ENCODE peak calls at places on chromosome 13, in nine cellular contexts. One of them, this sample, is unnamed.

GRCh38 chr13:47897411-47898050 is 103.5 kb downstream of the SUCLA2 start:
- DNase-seq in cardiac muscle cell: no peak
- DNase-seq in A549: no peak
- DNase-seq in fibroblast of the aortic adventitia: peak
- DNase-seq in testis: no peak
- DNase-seq in breast epithelium: no peak
- DNase-seq in astrocyte of the spinal cord: peak
- DNase-seq in tibial nerve: no peak
- DNase-seq in pancreas: no peak
- DNase-seq in this sample: peak

GRCh38 chr13:40306817-40307216 is 359.6 kb downstream of the FOXO1 start:
- DNase-seq in cardiac muscle cell: no peak
- DNase-seq in A549: no peak
- DNase-seq in fibroblast of the aortic adventitia: no peak
- DNase-seq in testis: no peak
- DNase-seq in breast epithelium: no peak
- DNase-seq in astrocyte of the spinal cord: no peak
- DNase-seq in tibial nerve: no peak
- DNase-seq in pancreas: no peak
- DNase-seq in this sample: no peak

GRCh38 chr13:95485045-95485517 is 67.4 kb upstream of the CLDN10 start:
- DNase-seq in cardiac muscle cell: no peak
- DNase-seq in A549: peak
- DNase-seq in fibroblast of the aortic adventitia: no peak
- DNase-seq in testis: no peak
- DNase-seq in breast epithelium: no peak
- DNase-seq in astrocyte of the spinal cord: peak
- DNase-seq in tibial nerve: no peak
- DNase-seq in pancreas: no peak
- DNase-seq in this sample: peak

GRCh38 chr13:81929988-81930387 is 1589.1 kb upstream of the SPRY2 start:
- DNase-seq in cardiac muscle cell: peak
- DNase-seq in A549: peak
- DNase-seq in fibroblast of the aortic adventitia: no peak
- DNase-seq in testis: no peak
- DNase-seq in breast epithelium: no peak
- DNase-seq in astrocyte of the spinal cord: peak
- DNase-seq in tibial nerve: no peak
- DNase-seq in pancreas: no peak
- DNase-seq in this sample: peak

GRCh38 chr13:94455414-94455813 is 24.1 kb downstream of the DCT start:
- DNase-seq in cardiac muscle cell: no peak
- DNase-seq in A549: no peak
- DNase-seq in fibroblast of the aortic adventitia: no peak
- DNase-seq in testis: no peak
- DNase-seq in breast epithelium: no peak
- DNase-seq in astrocyte of the spinal cord: no peak
- DNase-seq in tibial nerve: no peak
- DNase-seq in pancreas: no peak
- DNase-seq in this sample: no peak

GRCh38 chr13:22915442-22916082 is 265.2 kb upstream of the SGCG start:
- DNase-seq in cardiac muscle cell: peak
- DNase-seq in A549: peak
- DNase-seq in fibroblast of the aortic adventitia: peak
- DNase-seq in testis: peak
- DNase-seq in breast epithelium: no peak
- DNase-seq in astrocyte of the spinal cord: peak
- DNase-seq in tibial nerve: no peak
- DNase-seq in pancreas: peak
- DNase-seq in this sample: peak

GRCh38 chr13:102777716-102778115 is 4.1 kb upstream of the TEX30 start:
- DNase-seq in cardiac muscle cell: no peak
- DNase-seq in A549: no peak
- DNase-seq in fibroblast of the aortic adventitia: no peak
- DNase-seq in testis: no peak
- DNase-seq in breast epithelium: no peak
- DNase-seq in astrocyte of the spinal cord: no peak
- DNase-seq in tibial nerve: no peak
- DNase-seq in pancreas: no peak
- DNase-seq in this sample: no peak

GRCh38 chr13:19158526-19158925 is 23.1 kb downstream of the TUBA3C start:
- DNase-seq in cardiac muscle cell: no peak
- DNase-seq in A549: no peak
- DNase-seq in fibroblast of the aortic adventitia: no peak
- DNase-seq in testis: no peak
- DNase-seq in breast epithelium: no peak
- DNase-seq in astrocyte of the spinal cord: no peak
- DNase-seq in tibial nerve: no peak
- DNase-seq in pancreas: no peak
- DNase-seq in this sample: no peak

GRCh38 chr13:47372742-47373141 is 475.9 kb upstream of the HTR2A start:
- DNase-seq in cardiac muscle cell: no peak
- DNase-seq in A549: no peak
- DNase-seq in fibroblast of the aortic adventitia: peak
- DNase-seq in testis: no peak
- DNase-seq in breast epithelium: no peak
- DNase-seq in astrocyte of the spinal cord: peak
- DNase-seq in tibial nerve: no peak
- DNase-seq in pancreas: no peak
- DNase-seq in this sample: no peak

GRCh38 chr13:48319458-48320395 is 16.2 kb downstream of the RB1 start:
- DNase-seq in cardiac muscle cell: no peak
- DNase-seq in A549: no peak
- DNase-seq in fibroblast of the aortic adventitia: no peak
- DNase-seq in testis: no peak
- DNase-seq in breast epithelium: no peak
- DNase-seq in astrocyte of the spinal cord: no peak
- DNase-seq in tibial nerve: no peak
- DNase-seq in pancreas: no peak
- DNase-seq in this sample: no peak

GRCh38 chr13:27583645-27584044 is 36.7 kb downstream of the LNX2 start:
- DNase-seq in cardiac muscle cell: no peak
- DNase-seq in A549: no peak
- DNase-seq in fibroblast of the aortic adventitia: peak
- DNase-seq in testis: no peak
- DNase-seq in breast epithelium: no peak
- DNase-seq in astrocyte of the spinal cord: peak
- DNase-seq in tibial nerve: no peak
- DNase-seq in pancreas: no peak
- DNase-seq in this sample: no peak

DNA sequence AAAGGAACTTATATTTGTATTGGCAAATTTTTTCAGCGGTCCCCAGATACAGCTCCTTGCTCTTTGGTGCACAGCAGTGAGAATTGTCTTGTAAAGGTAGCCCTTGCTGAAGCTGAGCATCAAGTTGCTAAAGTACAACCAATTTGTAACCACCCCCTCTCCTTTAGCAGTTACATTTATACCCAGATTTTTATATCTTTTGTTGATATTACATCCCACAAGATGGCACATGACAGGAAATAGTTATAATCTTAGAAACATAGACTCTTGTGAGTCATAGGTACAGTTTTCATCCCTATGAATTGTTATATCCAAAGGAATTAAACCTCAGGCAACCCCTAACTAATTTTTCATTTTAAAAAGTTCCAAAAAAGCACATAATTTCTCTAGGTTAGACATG is 523.0 kb upstream of the SLITRK1 start:
- DNase-seq in cardiac muscle cell: no peak
- DNase-seq in A549: no peak
- DNase-seq in fibroblast of the aortic adventitia: peak
- DNase-seq in testis: no peak
- DNase-seq in breast epithelium: no peak
- DNase-seq in astrocyte of the spinal cord: peak
- DNase-seq in tibial nerve: no peak
- DNase-seq in pancreas: no peak
- DNase-seq in this sample: no peak
- TF ChIP-seq CTCF in cardiac muscle cell: no peak
- TF ChIP-seq CTCF in A549: no peak
- TF ChIP-seq CTCF in fibroblast of the aortic adventitia: no peak
- TF ChIP-seq CTCF in testis: no peak
- TF ChIP-seq CTCF in breast epithelium: no peak
- TF ChIP-seq CTCF in astrocyte of the spinal cord: no peak
- TF ChIP-seq CTCF in tibial nerve: no peak
- TF ChIP-seq CTCF in pancreas: no peak
- TF ChIP-seq CTCF in this sample: no peak

DNA sequence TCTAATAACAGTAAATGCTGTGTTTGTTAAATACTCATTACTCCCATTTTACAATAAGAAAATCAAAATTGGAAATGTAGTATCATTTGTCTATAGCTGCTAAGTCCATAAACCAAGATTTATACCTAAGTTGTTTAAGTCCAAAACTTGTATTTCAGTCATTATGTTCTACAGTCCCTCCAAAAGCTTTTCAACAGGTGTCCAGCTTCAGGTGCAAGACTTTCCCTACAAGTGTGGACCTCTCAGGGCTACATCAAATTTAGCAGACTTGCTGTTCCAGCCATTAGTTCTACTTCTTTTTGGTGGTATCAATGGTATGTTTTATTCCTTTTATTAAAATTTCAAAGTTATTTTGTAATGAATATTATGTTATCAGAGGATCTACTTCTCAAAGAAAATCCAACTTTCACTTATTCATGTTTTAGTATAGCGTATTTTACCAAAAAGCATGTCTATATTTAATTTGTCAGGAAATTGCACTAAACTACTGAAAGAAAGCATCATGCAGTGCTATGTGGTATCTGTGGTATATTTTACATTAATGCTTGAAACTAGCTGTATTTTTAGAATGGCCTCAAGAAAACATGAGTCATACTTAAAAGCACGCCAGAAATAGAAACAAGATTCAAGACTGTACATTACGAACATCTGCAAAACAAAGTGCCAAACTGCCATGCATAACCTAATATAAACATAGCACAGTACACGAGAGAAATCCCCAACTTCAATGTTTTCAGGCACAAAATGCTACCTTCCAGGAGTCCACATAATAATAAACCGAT is 44.5 kb downstream of the VWA8 start:
- DNase-seq in cardiac muscle cell: peak
- DNase-seq in A549: no peak
- DNase-seq in fibroblast of the aortic adventitia: peak
- DNase-seq in testis: no peak
- DNase-seq in breast epithelium: no peak
- DNase-seq in astrocyte of the spinal cord: peak
- DNase-seq in tibial nerve: no peak
- DNase-seq in pancreas: no peak
- DNase-seq in this sample: peak
- H3K4me3 ChIP-seq in cardiac muscle cell: no peak
- H3K4me3 ChIP-seq in A549: no peak
- H3K4me3 ChIP-seq in fibroblast of the aortic adventitia: peak
- H3K4me3 ChIP-seq in testis: no peak
- H3K4me3 ChIP-seq in breast epithelium: no peak
- H3K4me3 ChIP-seq in astrocyte of the spinal cord: no peak
- H3K4me3 ChIP-seq in tibial nerve: no peak
- H3K4me3 ChIP-seq in pancreas: no peak
- H3K4me3 ChIP-seq in this sample: no peak

DNA sequence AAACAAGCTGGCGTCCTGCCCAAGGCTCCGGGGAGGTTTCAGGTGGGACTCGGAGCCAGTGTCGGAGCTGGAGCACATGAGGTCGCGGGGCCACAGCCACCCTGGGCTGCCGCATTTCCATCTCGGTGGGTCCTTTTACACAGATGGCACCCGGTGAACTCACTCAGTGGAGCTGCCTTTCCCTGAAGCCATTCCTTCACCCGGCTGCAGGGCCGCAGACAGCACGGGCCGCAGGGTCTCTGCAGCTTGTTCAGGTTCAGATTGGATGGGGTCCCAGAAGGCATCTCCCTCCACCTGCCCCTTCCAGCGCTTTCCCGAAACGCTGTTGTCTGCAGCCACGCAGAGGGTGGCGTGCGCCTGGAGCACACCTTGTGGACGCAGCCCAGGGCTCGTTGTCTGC is 17.9 kb downstream of the MCF2L start:
- DNase-seq in cardiac muscle cell: no peak
- DNase-seq in A549: no peak
- DNase-seq in fibroblast of the aortic adventitia: no peak
- DNase-seq in testis: no peak
- DNase-seq in breast epithelium: no peak
- DNase-seq in astrocyte of the spinal cord: no peak
- DNase-seq in tibial nerve: no peak
- DNase-seq in pancreas: no peak
- DNase-seq in this sample: no peak
- TF ChIP-seq CTCF in cardiac muscle cell: no peak
- TF ChIP-seq CTCF in A549: no peak
- TF ChIP-seq CTCF in fibroblast of the aortic adventitia: no peak
- TF ChIP-seq CTCF in testis: no peak
- TF ChIP-seq CTCF in breast epithelium: no peak
- TF ChIP-seq CTCF in astrocyte of the spinal cord: no peak
- TF ChIP-seq CTCF in tibial nerve: no peak
- TF ChIP-seq CTCF in pancreas: no peak
- TF ChIP-seq CTCF in this sample: no peak

GRCh38 chr13:32031815-32032345 is 306 bp downstream of the FRY start:
- DNase-seq in cardiac muscle cell: no peak
- DNase-seq in A549: no peak
- DNase-seq in fibroblast of the aortic adventitia: no peak
- DNase-seq in testis: no peak
- DNase-seq in breast epithelium: no peak
- DNase-seq in astrocyte of the spinal cord: no peak
- DNase-seq in tibial nerve: no peak
- DNase-seq in pancreas: no peak
- DNase-seq in this sample: no peak

GRCh38 chr13:32032780-32033179 is 1.2 kb downstream of the FRY start:
- DNase-seq in cardiac muscle cell: no peak
- DNase-seq in A549: no peak
- DNase-seq in fibroblast of the aortic adventitia: no peak
- DNase-seq in testis: no peak
- DNase-seq in breast epithelium: no peak
- DNase-seq in astrocyte of the spinal cord: no peak
- DNase-seq in tibial nerve: no peak
- DNase-seq in pancreas: no peak
- DNase-seq in this sample: no peak

GRCh38 chr13:32035701-32036100 is 4.1 kb downstream of the FRY start:
- DNase-seq in cardiac muscle cell: no peak
- DNase-seq in A549: no peak
- DNase-seq in fibroblast of the aortic adventitia: no peak
- DNase-seq in testis: no peak
- DNase-seq in breast epithelium: no peak
- DNase-seq in astrocyte of the spinal cord: no peak
- DNase-seq in tibial nerve: no peak
- DNase-seq in pancreas: no peak
- DNase-seq in this sample: no peak

GRCh38 chr13:32036131-32036695 is 4.6 kb downstream of the FRY start:
- DNase-seq in cardiac muscle cell: no peak
- DNase-seq in A549: no peak
- DNase-seq in fibroblast of the aortic adventitia: no peak
- DNase-seq in testis: no peak
- DNase-seq in breast epithelium: no peak
- DNase-seq in astrocyte of the spinal cord: no peak
- DNase-seq in tibial nerve: no peak
- DNase-seq in pancreas: no peak
- DNase-seq in this sample: no peak

DNA sequence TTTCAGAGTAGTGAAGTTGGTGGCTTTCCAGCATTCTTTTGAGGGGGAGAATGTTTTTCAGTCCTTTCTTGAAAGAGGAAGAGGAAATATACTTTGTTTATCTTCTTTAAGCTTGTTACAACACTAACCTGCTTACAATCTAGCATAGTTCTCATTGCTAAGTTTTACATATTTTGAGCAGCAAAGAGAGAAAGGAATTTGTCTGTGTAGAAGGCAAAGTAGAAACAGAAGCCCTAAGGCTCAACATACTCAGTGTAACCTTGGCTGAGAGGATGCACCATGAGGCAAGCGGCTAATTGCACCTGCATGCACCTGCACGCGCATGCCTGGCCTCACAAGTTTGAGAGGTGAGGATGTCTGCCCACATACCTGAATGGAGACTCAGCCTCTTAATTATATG is 2.2 kb downstream of the FRY start:
- DNase-seq in cardiac muscle cell: no peak
- DNase-seq in A549: no peak
- DNase-seq in fibroblast of the aortic adventitia: no peak
- DNase-seq in testis: no peak
- DNase-seq in breast epithelium: no peak
- DNase-seq in astrocyte of the spinal cord: no peak
- DNase-seq in tibial nerve: no peak
- DNase-seq in pancreas: no peak
- DNase-seq in this sample: no peak
- H3K4me3 ChIP-seq in cardiac muscle cell: no peak
- H3K4me3 ChIP-seq in A549: no peak
- H3K4me3 ChIP-seq in fibroblast of the aortic adventitia: no peak
- H3K4me3 ChIP-seq in testis: no peak
- H3K4me3 ChIP-seq in breast epithelium: no peak
- H3K4me3 ChIP-seq in astrocyte of the spinal cord: no peak
- H3K4me3 ChIP-seq in tibial nerve: no peak
- H3K4me3 ChIP-seq in pancreas: no peak
- H3K4me3 ChIP-seq in this sample: no peak

This sample was measured in astrocyte of the cerebellum.